ENCODE peak calls at places on chromosomes 4 and X, in five cellular contexts. S is NCI-H82, K is kidney glomerular epithelial cell, I is neural crest cell, Q is activated T-cell treated with anti-CD3 and anti-CD28 coated beads for 48 hours. G is an unnamed sample.

GRCh38 chr4:60078984-60079383 is 1121.1 kb upstream of the ADGRL3 start:
- DNase-seq in S (no peak), K (no peak), I (no peak), Q (no peak), G (no peak)

GRCh38 chr4:42369489-42369888 is 27.8 kb upstream of the SHISA3 start:
- DNase-seq in S (no peak), K (no peak), I (no peak), Q (no peak), G (no peak)

GRCh38 chr4:185488650-185489049 is 17.1 kb upstream of the CCDC110 start:
- DNase-seq in S (no peak), K (no peak), I (no peak), Q (no peak), G (no peak)

GRCh38 chrX:10952619-10953018 is 158.5 kb upstream of the HCCS start:
- DNase-seq in S (no peak), K (no peak), I (no peak), Q (no peak), G (no peak)

GRCh38 chr4:111854494-111855087 is 290.7 kb upstream of the FAM241A start:
- DNase-seq in S (peak), K (peak), I (peak), Q (no peak), G (peak)

GRCh38 chr4:142558851-142559250 is 287.2 kb downstream of the INPP4B start:
- DNase-seq in S (peak), K (peak), I (no peak), Q (no peak), G (no peak)

GRCh38 chr4:188714907-188715306 is 575.7 kb downstream of the TRIML1 start:
- DNase-seq in S (no peak), K (no peak), I (no peak), Q (no peak), G (no peak)

GRCh38 chr4:48970471-48970921 is 15.6 kb upstream of the CWH43 start:
- DNase-seq in S (no peak), K (peak), I (no peak), Q (no peak), G (no peak)

GRCh38 chr4:124206779-124207605 is 505.5 kb downstream of the ANKRD50 start:
- DNase-seq in S (no peak), K (peak), I (no peak), Q (no peak), G (no peak)

GRCh38 chr4:133154725-133155124 is 5.6 kb downstream of the PCDH10 start:
- DNase-seq in S (peak), K (no peak), I (peak), Q (no peak), G (peak)

GRCh38 chr4:101944649-101945048 is 154.1 kb downstream of the BANK1 start:
- DNase-seq in S (no peak), K (peak), I (no peak), Q (no peak), G (no peak)

GRCh38 chr4:35939746-35940145 is 304.6 kb downstream of the ARAP2 start:
- DNase-seq in S (peak), K (no peak), I (no peak), Q (no peak), G (no peak)

GRCh38 chr4:59685626-59686025 is 1514.5 kb upstream of the ADGRL3 start:
- DNase-seq in S (no peak), K (no peak), I (no peak), Q (no peak), G (no peak)

GRCh38 chr4:121138014-121138413 is 26.1 kb downstream of the TNIP3 start:
- DNase-seq in S (no peak), K (no peak), I (no peak), Q (peak), G (no peak)

GRCh38 chr4:7864685-7865084 is 75.0 kb downstream of the AFAP1 start:
- DNase-seq in S (no peak), K (no peak), I (no peak), Q (no peak), G (no peak)

GRCh38 chr4:128379860-128380259 is 92.2 kb upstream of the PGRMC2 start:
- DNase-seq in S (peak), K (peak), I (no peak), Q (no peak), G (peak)

GRCh38 chr4:180377741-180378140 is 1865.5 kb upstream of the TENM3 start:
- DNase-seq in S (no peak), K (no peak), I (no peak), Q (no peak), G (no peak)

GRCh38 chrX:10176121-10177003 is 19.6 kb downstream of the CLCN4 start:
- DNase-seq in S (peak), K (no peak), I (no peak), Q (no peak), G (no peak)